ENCODE peak calls at places on chromosome 3, in six cellular contexts. G, U, K, L, Z and P are unnamed samples.

GRCh38 chr3:184368804-184369183 is 7.3 kb downstream of the POLR2H start:
- DNase-seq in Z (peak; percentile 46), L (no peak), K (no peak), G (peak; percentile 52), U (no peak), P (no peak)

GRCh38 chr3:188432826-188433525 is 279.0 kb downstream of the LPP start:
- DNase-seq in Z (no peak), G (no peak), L (no peak), K (no peak), U (no peak), P (no peak)

GRCh38 chr3:51371943-51372557 is 13.0 kb upstream of the MANF start:
- DNase-seq in L (peak; percentile 88), K (peak; percentile 58), G (no peak), Z (peak; percentile 61), U (peak; percentile 68), P (peak; percentile 39)

GRCh38 chr3:184005981-184006507 is 11.6 kb downstream of the ABCC5 start:
- DNase-seq in L (no peak), G (peak; percentile 68), K (peak; percentile 81), Z (peak; percentile 62), U (peak; percentile 24), P (peak; percentile 38)

GRCh38 chr3:172751188-172751571 is 654 bp downstream of the ECT2 start:
- DNase-seq in Z (peak; percentile 21), L (peak; percentile 48), G (no peak), U (peak; percentile 31), K (no peak), P (no peak)

GRCh38 chr3:37934631-37935289 is 55.8 kb upstream of the VILL start:
- DNase-seq in G (no peak), Z (no peak), U (no peak), K (no peak), L (no peak), P (no peak)

GRCh38 chr3:11845661-11846060 is 1.0 kb downstream of the TAMM41 start:
- DNase-seq in Z (no peak), L (no peak), G (no peak), K (no peak), U (no peak), P (no peak)

GRCh38 chr3:50665603-50666115 is 9.1 kb upstream of the DOCK3 start:
- DNase-seq in L (no peak), K (no peak), G (peak; percentile 36), Z (no peak), U (no peak), P (no peak)

GRCh38 chr3:185029071-185029470 is 123.8 kb downstream of the C3orf70 start:
- DNase-seq in U (no peak), K (peak; percentile 15), Z (no peak), G (no peak), L (no peak), P (no peak)

GRCh38 chr3:16741890-16742289 is 136.7 kb upstream of the DAZL start:
- DNase-seq in L (no peak), Z (no peak), G (no peak), K (no peak), U (no peak), P (no peak)

GRCh38 chr3:123627673-123628670 is 43.1 kb upstream of the HACD2 start:
- DNase-seq in L (no peak), U (no peak), K (no peak), Z (no peak), G (peak; percentile 94), P (no peak)

GRCh38 chr3:79551325-79551892 is 216.4 kb downstream of the ROBO1 start:
- DNase-seq in K (no peak), U (no peak), L (no peak), G (no peak), Z (no peak), P (no peak)

GRCh38 chr3:191557322-191557721 is 96.4 kb downstream of the PYDC2 start:
- DNase-seq in G (no peak), U (no peak), K (no peak), L (no peak), Z (peak; percentile 25), P (no peak)

GRCh38 chr3:106333911-106334618 is 465.3 kb upstream of the CBLB start:
- DNase-seq in U (no peak), Z (no peak), L (no peak), K (no peak), G (no peak), P (no peak)

GRCh38 chr3:33911525-33912322 is 113.3 kb downstream of the PDCD6IP start:
- DNase-seq in L (no peak), Z (no peak), K (no peak), G (no peak), U (peak; percentile 41), P (no peak)

GRCh38 chr3:57006949-57007419 is 53.5 kb upstream of the SPATA12 start:
- DNase-seq in L (no peak), G (peak; percentile 77), Z (no peak), K (no peak), U (no peak), P (no peak)

GRCh38 chr3:81375921-81376320 is 385.5 kb downstream of the GBE1 start:
- DNase-seq in G (no peak), L (no peak), U (no peak), K (no peak), Z (no peak), P (no peak)

GRCh38 chr3:120331071-120331470 is 18.1 kb downstream of the LRRC58 start:
- DNase-seq in L (no peak), U (no peak), K (no peak), G (no peak), Z (no peak), P (no peak)

GRCh38 chr3:171874879-171875278 is 31.7 kb downstream of the TMEM212 start:
- DNase-seq in G (no peak), U (peak; percentile 22), L (no peak), Z (peak; percentile 33), K (no peak), P (no peak)

DNA sequence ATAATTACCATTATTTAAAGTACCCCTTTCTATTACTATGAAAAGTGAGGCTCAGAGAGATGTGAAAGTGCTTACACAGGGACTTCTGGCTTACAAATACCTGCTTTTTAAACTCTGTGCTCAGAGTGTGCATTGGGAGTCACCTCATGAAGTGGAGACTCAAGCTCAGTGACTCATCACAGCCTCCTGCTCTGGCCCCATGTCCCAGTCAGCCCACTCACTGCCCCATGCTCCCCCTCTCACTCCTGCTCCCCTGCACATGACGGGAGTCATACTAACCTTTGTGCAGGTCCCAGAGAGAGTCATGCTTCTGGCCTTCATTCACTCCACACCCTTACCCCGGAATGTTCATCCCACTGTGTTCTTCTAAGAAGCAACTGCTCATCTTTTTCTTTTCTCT is 20.2 kb downstream of the CCR1 start:
- DNase-seq in G (no peak), K (no peak), U (peak; percentile 5), L (no peak), Z (no peak), P (no peak)
- H3K27ac ChIP-seq in G (no peak overlapping the region), K (no peak overlapping the region), U (no peak overlapping the region), L (no peak overlapping the region), Z (no peak overlapping the region), P (no peak overlapping the region)

DNA sequence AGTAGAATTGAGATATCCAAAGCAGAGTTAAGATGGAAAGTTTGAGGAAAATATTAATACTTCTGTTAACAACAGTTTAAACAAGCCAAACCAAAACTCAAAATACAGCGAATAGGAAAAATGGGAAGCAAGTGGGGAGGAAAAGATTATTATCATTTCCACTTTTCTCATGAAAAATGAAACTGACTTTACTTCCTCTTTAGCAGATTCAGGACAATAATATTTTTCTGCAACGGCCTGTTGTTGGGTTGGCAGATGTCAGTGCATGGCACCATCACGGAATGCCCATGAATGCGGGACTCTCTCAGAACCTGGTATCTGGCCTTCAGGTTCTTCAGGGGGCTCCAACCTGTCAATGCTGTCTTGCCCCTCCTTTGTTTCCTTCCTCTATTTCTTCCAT is 11.1 kb downstream of the ANKUB1 start:
- DNase-seq in G (no peak), U (no peak), Z (no peak), K (no peak), L (no peak), P (no peak)
- H3K27ac ChIP-seq in G (no peak overlapping the region), U (no peak overlapping the region), Z (no peak overlapping the region), K (no peak overlapping the region), L (no peak overlapping the region), P (no peak overlapping the region)

GRCh38 chr3:190076138-190076537 is 44.6 kb downstream of the P3H2 start:
- DNase-seq in G (no peak), U (no peak), K (no peak), L (no peak), Z (no peak), P (no peak)
- H3K27ac ChIP-seq in G (peak overlapping the region; percentile 71), U (peak overlapping the region; percentile 81), K (no peak overlapping the region), L (no peak overlapping the region), Z (no peak overlapping the region), P (no peak overlapping the region)

GRCh38 chr3:45124379-45124778 is 21.8 kb downstream of the CDCP1 start:
- DNase-seq in K (no peak), Z (no peak), L (no peak), U (peak; percentile 61), G (no peak), P (no peak)

GRCh38 chr3:45124956-45125355 is 21.2 kb downstream of the CDCP1 start:
- DNase-seq in L (no peak), G (no peak), K (no peak), Z (no peak), U (no peak), P (no peak)

GRCh38 chr3:45125550-45126026 is 20.6 kb downstream of the CDCP1 start:
- DNase-seq in K (peak; percentile 63), Z (no peak), U (no peak), G (no peak), L (no peak), P (no peak)

GRCh38 chr3:45126730-45127129 is 19.4 kb downstream of the CDCP1 start:
- DNase-seq in G (no peak), K (no peak), Z (no peak), U (no peak), L (no peak), P (no peak)

DNA sequence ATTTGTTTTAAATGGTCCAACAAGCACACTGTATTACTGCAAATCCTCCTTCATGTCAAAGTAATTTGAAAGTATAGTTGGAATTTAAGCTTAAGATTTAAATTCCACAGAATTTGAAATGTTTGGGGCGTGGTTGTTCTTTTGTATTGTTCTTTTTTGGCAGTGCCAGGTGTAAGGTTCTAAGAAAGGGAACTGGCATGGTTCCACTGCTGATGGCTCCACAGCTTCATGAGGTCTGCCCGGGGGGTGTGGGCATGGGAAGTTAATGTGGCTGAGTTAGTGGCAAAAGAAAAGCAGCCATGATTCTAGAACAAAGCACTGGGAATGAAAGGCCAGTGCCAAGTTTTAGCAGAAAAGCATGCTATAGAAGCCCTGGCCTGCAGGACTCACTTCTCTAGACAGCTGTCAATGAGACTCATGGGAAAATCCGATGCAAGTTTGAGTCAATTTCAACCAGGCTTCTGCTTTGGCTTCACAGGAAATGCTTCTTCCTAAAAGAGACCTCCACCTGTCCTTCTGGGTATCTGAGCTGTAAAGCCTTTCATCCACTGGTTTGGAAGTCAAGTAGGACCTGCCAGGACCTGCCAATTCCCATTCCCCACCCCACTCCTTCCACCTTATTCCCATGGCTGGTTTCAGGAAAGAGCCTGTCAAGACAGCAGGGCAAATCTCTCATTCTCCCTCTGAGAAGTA is 18.9 kb downstream of the CDCP1 start:
- DNase-seq in U (no peak), G (no peak), K (no peak), L (no peak), Z (no peak), P (no peak)
- H3K27ac ChIP-seq in U (peak overlapping the region; percentile 85), G (no peak overlapping the region), K (no peak overlapping the region), L (no peak overlapping the region), Z (no peak overlapping the region), P (no peak overlapping the region)